ENCODE peak calls at places on chromosomes 1 and 21, in ten cellular contexts. B is retina; W is activated CD4-positive, alpha-beta T cell treated with anti-CD3 and anti-CD28 coated beads for 4 hours; Z is MV-4-11; U is activated T-helper 9 cell treated with anti-CD3 and anti-CD28 coated beads, Interleukin-2, amount 50 U/mL, for 16 hours; E is A549; N is cardiac fibroblast; F is effector memory CD8-positive, alpha-beta T cell; O is lower lobe of right lung; T is AG04449. G is an unnamed sample.

GRCh38 chr21:25670726-25671125 is 31.7 kb downstream of the JAM2 start:
- DNase-seq in B (no peak), W (no peak), T (no peak), U (no peak), N (peak; percentile 36), O (no peak), Z (no peak), E (no peak), F (no peak), G (no peak)

GRCh38 chr1:109499661-109500536 is 6.0 kb downstream of the CYB561D1 start:
- DNase-seq in F (peak; percentile 45), Z (peak; percentile 43), E (peak; percentile 56), N (peak; percentile 50), B (peak; percentile 8), O (peak; percentile 68), T (no peak), W (peak; percentile 56), U (peak; percentile 36), G (peak; percentile 55)

GRCh38 chr1:16077430-16078245 is 4.2 kb upstream of the FAM131C start:
- DNase-seq in U (no peak), F (no peak), B (no peak), W (no peak), E (no peak), N (peak; percentile 24), O (no peak), T (no peak), Z (no peak), G (no peak)

GRCh38 chr1:205351984-205352713 is 4.6 kb downstream of the KLHDC8A start:
- DNase-seq in B (peak; percentile 79), O (no peak), T (no peak), W (no peak), F (no peak), E (peak; percentile 53), Z (no peak), U (no peak), N (peak; percentile 43), G (peak; percentile 76)

GRCh38 chr1:66711420-66711819 is 40.8 kb upstream of the DYNLT5 start:
- DNase-seq in U (no peak), E (peak; percentile 3), B (no peak), F (no peak), Z (no peak), W (no peak), N (peak; percentile 43), T (no peak), O (no peak), G (no peak)

GRCh38 chr1:31669786-31670582 is 25.3 kb upstream of the PEF1 start:
- DNase-seq in T (no peak), O (peak; percentile 85), B (peak; percentile 54), E (peak; percentile 40), Z (no peak), U (no peak), N (peak; percentile 63), W (peak; percentile 14), F (peak; percentile 15), G (peak; percentile 73)

GRCh38 chr1:68723791-68724190 is 226.9 kb upstream of the DEPDC1 start:
- DNase-seq in B (no peak), T (no peak), Z (no peak), U (no peak), O (no peak), F (no peak), W (no peak), E (no peak), N (no peak), G (no peak)

GRCh38 chr1:21508580-21509350 is 458 bp upstream of the ALPL start:
- DNase-seq in T (no peak), E (peak; percentile 30), B (peak; percentile 73), F (peak; percentile 51), W (peak; percentile 56), Z (no peak), N (peak; percentile 50), O (peak; percentile 88), U (peak; percentile 45), G (peak; percentile 87)

GRCh38 chr1:29999595-29999994 is 723.8 kb downstream of the MATN1 start:
- DNase-seq in Z (no peak), T (no peak), E (no peak), W (no peak), F (no peak), B (no peak), O (no peak), U (no peak), N (no peak), G (no peak)